ENCODE peak calls at places on chromosomes 5 and 9, in four cellular contexts. One of them, this sample, is unnamed.

GRCh38 chr5:65801332-65801731 is 79.3 kb downstream of the NLN start:
- DNase-seq in fibroblast of lung: peak; percentile 86
- DNase-seq in mesendoderm: peak; percentile 23
- DNase-seq in Peyer's patch: no peak
- DNase-seq in this sample: no peak

GRCh38 chr9:16312962-16313546 is 557.4 kb downstream of the BNC2 start:
- DNase-seq in Peyer's patch: no peak
- DNase-seq in fibroblast of lung: no peak
- DNase-seq in mesendoderm: no peak
- DNase-seq in this sample: no peak

GRCh38 chr5:82351754-82352145 is 73.6 kb upstream of the RPS23 start:
- DNase-seq in Peyer's patch: no peak
- DNase-seq in fibroblast of lung: peak; percentile 84
- DNase-seq in mesendoderm: peak; percentile 74
- DNase-seq in this sample: no peak

GRCh38 chr9:17204611-17205165 is 69.8 kb downstream of the CNTLN start:
- DNase-seq in mesendoderm: peak; percentile 76
- DNase-seq in fibroblast of lung: no peak
- DNase-seq in Peyer's patch: no peak
- DNase-seq in this sample: peak; percentile 83

GRCh38 chr5:132261881-132262845 is 4.7 kb downstream of the PDLIM4 start:
- DNase-seq in fibroblast of lung: no peak
- DNase-seq in Peyer's patch: no peak
- DNase-seq in mesendoderm: no peak
- DNase-seq in this sample: peak; percentile 28

GRCh38 chr5:168939887-168940534 is 360.8 kb upstream of the PANK3 start:
- DNase-seq in fibroblast of lung: no peak
- DNase-seq in mesendoderm: no peak
- DNase-seq in Peyer's patch: no peak
- DNase-seq in this sample: no peak

GRCh38 chr5:93582677-93583524 is at the start of gene NR2F1:
- DNase-seq in fibroblast of lung: peak; percentile 100
- DNase-seq in mesendoderm: peak; percentile 95
- DNase-seq in Peyer's patch: no peak
- DNase-seq in this sample: peak; percentile 88

GRCh38 chr9:35645736-35646582 is 4.8 kb downstream of the SIT1 start:
- DNase-seq in fibroblast of lung: no peak
- DNase-seq in mesendoderm: peak; percentile 92
- DNase-seq in Peyer's patch: peak; percentile 70
- DNase-seq in this sample: peak; percentile 91

GRCh38 chr9:130126721-130127429 is 45.3 kb upstream of the NCS1 start:
- DNase-seq in mesendoderm: no peak
- DNase-seq in Peyer's patch: no peak
- DNase-seq in fibroblast of lung: no peak
- DNase-seq in this sample: no peak

DNA sequence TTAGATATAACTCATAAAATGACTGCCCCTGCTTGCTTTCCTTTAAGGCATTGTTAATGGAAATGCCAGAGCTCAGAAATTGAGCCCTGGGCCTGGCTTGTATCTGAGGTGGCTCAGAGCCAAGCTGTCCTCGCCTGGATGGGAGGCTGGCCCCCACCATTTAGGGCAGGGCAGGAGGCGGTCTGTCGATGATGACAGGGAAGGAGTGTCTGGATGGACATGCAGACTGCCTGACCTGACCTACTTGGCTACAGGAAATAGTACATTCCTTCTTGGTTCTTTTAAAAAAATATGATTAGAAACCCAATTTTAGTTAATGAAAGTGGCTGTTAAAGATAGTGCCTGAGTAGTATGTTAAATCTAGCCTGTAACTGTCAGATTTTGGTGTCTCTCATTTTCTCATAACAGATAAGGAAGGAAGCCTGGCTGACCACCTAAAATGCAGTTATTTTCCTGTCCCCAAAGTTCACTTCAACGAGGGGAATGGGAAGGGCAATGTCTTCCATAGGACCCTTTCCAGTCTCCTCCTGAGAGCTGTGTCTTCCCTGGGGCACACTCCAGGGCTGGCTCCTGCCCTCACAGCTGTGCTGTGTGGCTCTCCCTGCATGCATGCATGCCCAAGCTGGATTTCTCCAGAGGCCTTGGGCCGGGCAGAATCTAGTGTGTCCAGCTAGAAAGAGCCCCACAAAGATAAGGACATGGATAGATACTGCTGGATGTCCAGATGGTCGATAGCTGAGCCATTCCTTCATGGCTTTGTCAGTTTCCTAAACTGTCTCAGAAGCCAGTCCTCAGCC is 42.3 kb downstream of the MACROH2A1 start:
- DNase-seq in mesendoderm: no peak
- DNase-seq in fibroblast of lung: peak; percentile 68
- DNase-seq in Peyer's patch: peak; percentile 67
- DNase-seq in this sample: no peak
- H3K36me3 ChIP-seq in mesendoderm: peaks cover 3% of the 10 kb centered on the region
- H3K36me3 ChIP-seq in fibroblast of lung: peaks cover 5% of the 10 kb centered on the region
- H3K36me3 ChIP-seq in Peyer's patch: peaks cover 54% of the 10 kb centered on the region
- H3K36me3 ChIP-seq in this sample: peaks cover 98% of the 10 kb centered on the region

GRCh38 chr5:120872292-120872691 is 408.2 kb downstream of the PRR16 start:
- DNase-seq in Peyer's patch: no peak
- DNase-seq in fibroblast of lung: no peak
- DNase-seq in mesendoderm: no peak
- DNase-seq in this sample: no peak

GRCh38 chr5:120869831-120870230 is 405.7 kb downstream of the PRR16 start:
- DNase-seq in mesendoderm: peak; percentile 17
- DNase-seq in Peyer's patch: no peak
- DNase-seq in fibroblast of lung: no peak
- DNase-seq in this sample: no peak

DNA sequence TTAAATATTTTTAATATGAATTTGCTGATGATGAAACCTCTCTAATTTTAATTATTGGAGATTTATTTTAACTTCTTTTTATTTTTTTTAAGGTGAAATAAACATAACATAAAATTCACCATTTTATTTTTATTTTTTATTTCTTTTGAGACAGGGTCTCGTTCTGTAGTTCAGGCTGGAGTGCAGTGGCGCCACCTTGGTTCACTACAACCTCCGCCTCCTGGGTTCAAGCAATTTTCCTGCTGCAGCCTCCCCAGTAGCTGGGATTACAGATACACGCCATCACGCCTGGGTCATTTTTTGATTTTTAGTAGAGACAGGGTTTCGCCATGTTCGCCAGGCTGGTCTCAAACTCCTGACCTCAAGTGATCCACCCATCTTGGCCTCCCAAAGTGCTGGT is 402.9 kb downstream of the PRR16 start:
- DNase-seq in mesendoderm: no peak
- DNase-seq in Peyer's patch: no peak
- DNase-seq in fibroblast of lung: no peak
- DNase-seq in this sample: peak; percentile 66
- H3K27ac ChIP-seq in mesendoderm: no peak overlapping the region
- H3K27ac ChIP-seq in Peyer's patch: no peak overlapping the region
- H3K27ac ChIP-seq in fibroblast of lung: no peak overlapping the region
- H3K27ac ChIP-seq in this sample: no peak overlapping the region

GRCh38 chr5:122457178-122457826 is 145.3 kb downstream of the SNCAIP start:
- DNase-seq in mesendoderm: no peak
- DNase-seq in Peyer's patch: no peak
- DNase-seq in fibroblast of lung: no peak
- DNase-seq in this sample: no peak
- H3K36me3 ChIP-seq in mesendoderm: no peaks in the 10 kb centered on the region
- H3K36me3 ChIP-seq in Peyer's patch: no peaks in the 10 kb centered on the region
- H3K36me3 ChIP-seq in fibroblast of lung: no peaks in the 10 kb centered on the region
- H3K36me3 ChIP-seq in this sample: no peaks in the 10 kb centered on the region

GRCh38 chr9:14214693-14215092 is 99.2 kb downstream of the NFIB start:
- DNase-seq in fibroblast of lung: no peak
- DNase-seq in Peyer's patch: no peak
- DNase-seq in mesendoderm: no peak
- DNase-seq in this sample: no peak

GRCh38 chr9:14215614-14216013 is 98.3 kb downstream of the NFIB start:
- DNase-seq in Peyer's patch: no peak
- DNase-seq in fibroblast of lung: peak; percentile 69
- DNase-seq in mesendoderm: no peak
- DNase-seq in this sample: no peak

GRCh38 chr9:14213504-14213903 is 100.4 kb downstream of the NFIB start:
- DNase-seq in fibroblast of lung: no peak
- DNase-seq in mesendoderm: no peak
- DNase-seq in Peyer's patch: no peak
- DNase-seq in this sample: no peak

GRCh38 chr9:14212697-14213420 is 101.1 kb downstream of the NFIB start:
- DNase-seq in Peyer's patch: no peak
- DNase-seq in fibroblast of lung: no peak
- DNase-seq in mesendoderm: no peak
- DNase-seq in this sample: no peak

DNA sequence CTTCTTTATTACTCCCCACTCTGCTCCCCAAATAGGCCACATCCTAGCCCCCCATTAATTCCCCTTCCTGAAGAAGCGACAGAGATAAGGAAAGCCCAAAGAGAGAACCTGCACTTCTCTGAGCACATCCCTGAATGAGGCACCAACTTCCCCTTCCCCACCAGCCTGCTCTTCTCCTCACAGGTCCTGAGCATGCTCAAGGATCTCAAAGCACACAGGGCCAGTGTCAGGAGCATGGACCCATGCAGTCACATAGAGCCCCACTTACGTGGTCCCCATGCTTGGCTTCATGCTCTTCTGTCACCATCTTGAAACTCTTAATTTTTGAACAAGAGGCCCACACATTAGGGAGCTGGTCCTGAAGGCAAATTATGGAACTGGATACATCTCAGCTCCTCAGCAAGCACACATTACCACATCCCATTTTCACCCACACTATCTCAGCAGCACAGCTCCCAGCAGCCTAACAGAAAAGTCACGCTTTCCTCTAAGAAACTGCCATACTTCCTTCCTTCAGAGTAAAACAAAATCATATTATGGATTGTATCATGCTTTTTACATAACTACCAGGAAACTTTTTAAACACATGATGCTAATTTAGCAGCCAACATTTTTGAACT is 99.8 kb downstream of the NFIB start:
- DNase-seq in mesendoderm: no peak
- DNase-seq in fibroblast of lung: no peak
- DNase-seq in Peyer's patch: no peak
- DNase-seq in this sample: no peak
- H3K27ac ChIP-seq in mesendoderm: no peak overlapping the region
- H3K27ac ChIP-seq in fibroblast of lung: no peak overlapping the region
- H3K27ac ChIP-seq in Peyer's patch: no peak overlapping the region
- H3K27ac ChIP-seq in this sample: no peak overlapping the region

DNA sequence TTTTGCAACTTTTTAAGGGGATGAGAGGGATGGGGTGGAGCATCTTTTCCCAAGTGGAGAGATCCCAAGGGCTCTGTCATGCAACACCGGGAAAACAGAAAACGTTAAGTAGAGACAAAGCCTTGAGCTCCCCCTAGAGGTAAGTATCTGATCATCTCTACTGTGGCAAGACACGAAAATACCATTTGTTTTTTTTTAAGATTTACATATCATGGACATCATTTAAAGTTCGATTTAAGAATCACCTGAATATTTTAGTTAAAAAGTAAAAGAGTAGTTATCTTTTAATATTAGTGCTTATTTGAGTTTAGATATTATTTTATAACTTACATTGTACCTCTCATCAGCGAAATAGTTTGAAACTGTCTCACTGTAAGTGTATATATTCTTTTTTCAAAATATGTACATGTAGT is 200.4 kb downstream of the LRRC70 start:
- DNase-seq in fibroblast of lung: peak; percentile 46
- DNase-seq in mesendoderm: peak; percentile 82
- DNase-seq in Peyer's patch: no peak
- DNase-seq in this sample: no peak
- H3K36me3 ChIP-seq in fibroblast of lung: no peaks in the 10 kb centered on the region
- H3K36me3 ChIP-seq in mesendoderm: no peaks in the 10 kb centered on the region
- H3K36me3 ChIP-seq in Peyer's patch: no peaks in the 10 kb centered on the region
- H3K36me3 ChIP-seq in this sample: no peaks in the 10 kb centered on the region

GRCh38 chr5:125325488-125325887 is 579.0 kb upstream of the ZNF608 start:
- DNase-seq in fibroblast of lung: no peak
- DNase-seq in mesendoderm: no peak
- DNase-seq in Peyer's patch: no peak
- DNase-seq in this sample: no peak
- H3K27ac ChIP-seq in fibroblast of lung: no peak overlapping the region
- H3K27ac ChIP-seq in mesendoderm: no peak overlapping the region
- H3K27ac ChIP-seq in Peyer's patch: no peak overlapping the region
- H3K27ac ChIP-seq in this sample: no peak overlapping the region

GRCh38 chr5:176388003-176388340 is 426 bp downstream of the NOP16 start:
- DNase-seq in mesendoderm: peak; percentile 81
- DNase-seq in fibroblast of lung: peak; percentile 18
- DNase-seq in Peyer's patch: no peak
- DNase-seq in this sample: peak; percentile 68
- H3K36me3 ChIP-seq in mesendoderm: peaks cover 6% of the 10 kb centered on the region
- H3K36me3 ChIP-seq in fibroblast of lung: peaks cover 19% of the 10 kb centered on the region
- H3K36me3 ChIP-seq in Peyer's patch: peaks cover 54% of the 10 kb centered on the region
- H3K36me3 ChIP-seq in this sample: peaks cover 64% of the 10 kb centered on the region